ENCODE peak calls at places on chromosomes 7 and 10, in ten cellular contexts. Y is right atrium auricular region; X is left ventricle myocardium inferior; V is psoas muscle; F is right lobe of liver; N is spleen; G is OCI-LY7; I is A673; P is CD8-positive, alpha-beta T cell; D is testis. W is an unnamed sample.

GRCh38 chr10:122494833-122495232 is 33.5 kb downstream of the HTRA1 start:
- DNase-seq in Y (peak; percentile 72), G (no peak), X (no peak), N (no peak), V (peak; percentile 80), F (no peak), D (no peak), I (no peak), P (no peak), W (no peak)

GRCh38 chr7:26657139-26657753 is 207.1 kb downstream of the SKAP2 start:
- DNase-seq in N (no peak), D (no peak), P (no peak), G (no peak), Y (no peak), I (no peak), V (no peak), F (no peak), X (no peak), W (no peak)

GRCh38 chr10:49360271-49361177 is 35.4 kb downstream of the DRGX start:
- DNase-seq in F (no peak), X (peak; percentile 65), I (peak; percentile 1), D (peak; percentile 40), P (peak; percentile 38), V (no peak), N (no peak), G (no peak), Y (no peak), W (peak; percentile 67)

GRCh38 chr10:101777085-101777856 is 1.4 kb upstream of the FGF8 start:
- DNase-seq in G (no peak), N (no peak), I (no peak), Y (no peak), D (no peak), V (no peak), F (no peak), X (no peak), P (no peak), W (no peak)

GRCh38 chr7:126368-126767 is 66.0 kb upstream of the FAM20C start:
- DNase-seq in F (no peak), Y (no peak), G (no peak), X (no peak), I (no peak), N (no peak), V (no peak), P (no peak), D (no peak), W (peak; percentile 1)

GRCh38 chr10:58030208-58030607 is 237.5 kb downstream of the IPMK start:
- DNase-seq in G (no peak), D (no peak), F (no peak), I (no peak), V (no peak), P (no peak), N (no peak), X (no peak), Y (no peak), W (no peak)

GRCh38 chr7:21507627-21508343 is 35.1 kb upstream of the DNAH11 start:
- DNase-seq in D (peak; percentile 59), Y (no peak), V (peak; percentile 19), I (peak; percentile 65), N (no peak), G (peak; percentile 11), F (no peak), X (no peak), P (no peak), W (peak; percentile 85)

GRCh38 chr7:22563115-22563514 is 63.1 kb upstream of the STEAP1B start:
- DNase-seq in F (no peak), G (peak; percentile 13), P (no peak), I (no peak), V (no peak), Y (peak; percentile 59), N (no peak), X (no peak), D (no peak), W (peak; percentile 63)

GRCh38 chr7:117005449-117005848 is 52.1 kb downstream of the ST7 start:
- DNase-seq in G (no peak), Y (no peak), I (no peak), D (no peak), P (no peak), X (no peak), V (no peak), N (no peak), F (no peak), W (no peak)

GRCh38 chr10:75853085-75853484 is 421.7 kb downstream of the LRMDA start:
- DNase-seq in D (no peak), X (no peak), Y (no peak), P (no peak), V (no peak), N (no peak), I (no peak), G (no peak), F (no peak), W (no peak)

GRCh38 chr7:36855330-36855729 is 131.0 kb upstream of the AOAH start:
- DNase-seq in F (no peak), D (no peak), P (no peak), G (no peak), V (no peak), Y (no peak), I (no peak), N (no peak), X (no peak), W (no peak)

GRCh38 chr7:11009631-11010030 is 36.0 kb downstream of the PHF14 start:
- DNase-seq in P (no peak), G (no peak), N (no peak), X (no peak), I (no peak), F (no peak), V (no peak), Y (no peak), D (no peak), W (no peak)

GRCh38 chr7:42237162-42237821 is at the start of gene GLI3:
- DNase-seq in N (peak; percentile 78), V (peak; percentile 88), I (peak; percentile 97), P (no peak), D (peak; percentile 83), F (peak; percentile 66), Y (peak; percentile 77), G (no peak), X (peak; percentile 88), W (peak; percentile 95)

GRCh38 chr7:42790196-42790595 is 121.7 kb downstream of the C7orf25 start:
- DNase-seq in F (no peak), Y (no peak), X (no peak), D (no peak), P (no peak), I (peak; percentile 42), V (no peak), G (no peak), N (no peak), W (no peak)

GRCh38 chr10:36172054-36172531 is 530.0 kb upstream of the FZD8 start:
- DNase-seq in I (no peak), Y (no peak), V (no peak), D (no peak), X (no peak), N (no peak), P (no peak), F (no peak), G (no peak), W (no peak)

DNA sequence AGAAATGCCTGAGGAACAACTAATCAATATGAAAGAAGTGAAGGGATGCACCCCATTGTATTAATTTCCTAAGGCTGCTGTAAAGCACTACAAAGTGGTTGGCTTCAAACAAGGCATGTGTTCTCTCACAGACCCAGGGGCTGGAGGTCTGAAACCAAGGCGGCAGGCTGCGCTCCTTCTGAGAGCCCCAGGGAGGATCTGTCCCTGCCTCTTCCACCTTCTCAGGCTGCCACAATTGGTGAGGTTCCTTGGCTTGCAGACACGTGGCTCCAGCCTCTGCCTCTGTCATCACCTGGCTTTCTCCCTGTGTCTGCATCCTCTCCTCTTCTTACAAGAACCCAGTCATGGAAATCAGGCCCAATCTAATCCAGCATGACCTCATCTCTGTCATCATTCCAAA is 110.1 kb downstream of the TNS3 start:
- DNase-seq in P (no peak), D (no peak), G (no peak), N (no peak), I (no peak), X (no peak), V (no peak), F (no peak), Y (no peak), W (no peak)
- H3K27ac ChIP-seq in P (no peak overlapping the region), D (peak overlapping the region; percentile 27), G (no peak overlapping the region), N (peak overlapping the region; percentile 34), I (no peak overlapping the region), X (peak overlapping the region; percentile 19), V (peak overlapping the region; percentile 50), F (peak overlapping the region; percentile 78), Y (no peak overlapping the region), W (no peak overlapping the region)

GRCh38 chr7:8128457-8129322 is 133.3 kb downstream of the ICA1 start:
- DNase-seq in N (no peak), Y (no peak), G (no peak), I (no peak), P (no peak), D (no peak), V (no peak), F (no peak), X (no peak), W (no peak)

GRCh38 chr7:8129323-8129659 is 132.7 kb downstream of the ICA1 start:
- DNase-seq in X (no peak), P (no peak), F (no peak), D (no peak), G (no peak), V (no peak), I (no peak), Y (no peak), N (no peak), W (no peak)

GRCh38 chr7:8125680-8126444 is 136.1 kb downstream of the ICA1 start:
- DNase-seq in V (no peak), N (peak; percentile 91), F (no peak), I (no peak), X (no peak), D (no peak), P (peak; percentile 87), Y (no peak), G (peak; percentile 51), W (peak; percentile 79)

GRCh38 chr7:8130663-8131062 is 131.3 kb downstream of the ICA1 start:
- DNase-seq in N (no peak), X (no peak), P (no peak), F (no peak), V (no peak), I (no peak), G (no peak), D (no peak), Y (no peak), W (no peak)

GRCh38 chr7:8126768-8127167 is 135.2 kb downstream of the ICA1 start:
- DNase-seq in F (no peak), D (no peak), N (no peak), G (no peak), V (no peak), X (no peak), P (no peak), I (no peak), Y (no peak), W (no peak)
- H3K4me1 ChIP-seq in F (peaks cover 14% of the 10 kb centered on the region), D (no peaks in the 10 kb centered on the region), N (peaks cover 48% of the 10 kb centered on the region), G (peaks cover 10% of the 10 kb centered on the region), V (no peaks in the 10 kb centered on the region), X (no peaks in the 10 kb centered on the region), P (peaks cover 70% of the 10 kb centered on the region), I (no peaks in the 10 kb centered on the region), Y (no peaks in the 10 kb centered on the region), W (no peaks in the 10 kb centered on the region)

GRCh38 chr10:119616879-119617580 is 20.3 kb upstream of the TIAL1 start:
- DNase-seq in F (no peak), I (peak; percentile 46), N (peak; percentile 55), X (peak; percentile 26), G (no peak), Y (no peak), D (no peak), V (peak; percentile 18), P (no peak), W (peak; percentile 72)
- TF ChIP-seq CTCF in F (no peak), I (peak; percentile 55), N (no peak), X (peak; percentile 32), G (no peak), Y (peak; percentile 35), D (peak; percentile 23), V (no peak), P (no peak), W (peak; percentile 64)

GRCh38 chr10:44293306-44293778 is 91.6 kb downstream of the CXCL12 start:
- DNase-seq in V (no peak), P (no peak), I (no peak), N (no peak), Y (no peak), F (no peak), X (peak; percentile 23), D (no peak), G (no peak), W (peak; percentile 59)
- H3K27ac ChIP-seq in V (peak overlapping the region; percentile 73), P (no peak overlapping the region), I (no peak overlapping the region), N (peak overlapping the region; percentile 47), Y (peak overlapping the region; percentile 88), F (peak overlapping the region; percentile 38), X (peak overlapping the region; percentile 86), D (no peak overlapping the region), G (no peak overlapping the region), W (no peak overlapping the region)

W was measured in endodermal cell.